ENCODE peak calls at places on chromosomes 13 and 19, in six cellular contexts. B is HCT116, A is neural crest cell, Z is body of pancreas, X is stomach, I is mammary epithelial cell. P is an unnamed sample.

GRCh38 chr19:1400281-1401137 is 833 bp downstream of the GAMT start:
- DNase-seq in B (no peak), A (no peak), Z (peak; percentile 88), X (peak; percentile 80), I (no peak), P (peak; percentile 71)

GRCh38 chr19:46447006-46447405 is 18.3 kb upstream of the PNMA8C start:
- DNase-seq in B (no peak), A (no peak), Z (no peak), X (no peak), I (no peak), P (no peak)

GRCh38 chr13:34657716-34658115 is 284.4 kb upstream of the NBEA start:
- DNase-seq in B (no peak), A (no peak), Z (no peak), X (no peak), I (peak; percentile 75), P (no peak)

GRCh38 chr19:45895519-45895972 is 6.9 kb downstream of the MYPOP start:
- DNase-seq in B (no peak), A (no peak), Z (no peak), X (no peak), I (no peak), P (no peak)

GRCh38 chr13:29436291-29436690 is 159.2 kb downstream of the SLC7A1 start:
- DNase-seq in B (no peak), A (no peak), Z (no peak), X (no peak), I (peak; percentile 86), P (no peak)

GRCh38 chr19:7004313-7004931 is 16.8 kb downstream of the MBD3L2B start:
- DNase-seq in B (peak; percentile 34), A (peak; percentile 10), Z (no peak), X (no peak), I (no peak), P (no peak)

GRCh38 chr19:40219721-40220276 is 1.6 kb upstream of the TTC9B start:
- DNase-seq in B (peak; percentile 76), A (no peak), Z (no peak), X (no peak), I (peak; percentile 82), P (no peak)

GRCh38 chr13:20227730-20228129 is 4.4 kb downstream of the GJB6 start:
- DNase-seq in B (no peak), A (no peak), Z (no peak), X (no peak), I (no peak), P (no peak)

GRCh38 chr13:109241160-109241559 is 545.2 kb downstream of the IRS2 start:
- DNase-seq in B (no peak), A (no peak), Z (no peak), X (no peak), I (no peak), P (no peak)

GRCh38 chr13:108494991-108495661 is 134.3 kb upstream of the MYO16 start:
- DNase-seq in B (no peak), A (peak; percentile 14), Z (no peak), X (no peak), I (no peak), P (no peak)

GRCh38 chr13:78609464-78610205 is 6.3 kb upstream of the POU4F1 start:
- DNase-seq in B (no peak), A (no peak), Z (peak; percentile 23), X (no peak), I (no peak), P (no peak)

GRCh38 chr13:98860491-98860890 is 108.0 kb upstream of the SLC15A1 start:
- DNase-seq in B (no peak), A (no peak), Z (no peak), X (no peak), I (no peak), P (no peak)

GRCh38 chr19:3509566-3509989 is 3.5 kb downstream of the FZR1 start:
- DNase-seq in B (no peak), A (no peak), Z (no peak), X (no peak), I (peak; percentile 95), P (no peak)

GRCh38 chr13:111929036-111929616 is 137.8 kb upstream of the SOX1 start:
- DNase-seq in B (no peak), A (no peak), Z (no peak), X (peak; percentile 18), I (no peak), P (no peak)

GRCh38 chr13:43584711-43585110 is 202.1 kb downstream of the ENOX1 start:
- DNase-seq in B (no peak), A (no peak), Z (no peak), X (no peak), I (no peak), P (no peak)

P was measured in G401.